ENCODE peak calls at places on chromosomes 4 and X, in four cellular contexts. P is EH, R is AG10803, D is amygdala. I is an unnamed sample.
A peak's percentile ranks its signal among the peaks of the same experiment; 100 is the strongest.

GRCh38 chr4:24794916-24795665 is at the start of gene SOD3:
- DNase-seq in D (peak; percentile 28), R (peak; percentile 92), P (peak; percentile 98), I (peak; percentile 32)

GRCh38 chrX:111123606-111124179 is 27.7 kb downstream of the PAK3 start:
- DNase-seq in D (no peak), P (no peak), R (no peak), I (no peak)

GRCh38 chrX:6460893-6461490 is 73.9 kb downstream of the VCX3A start:
- DNase-seq in P (no peak), D (no peak), R (no peak), I (no peak)

GRCh38 chr4:73922766-73923630 is 53.8 kb downstream of the CXCL1 start:
- DNase-seq in R (peak; percentile 58), P (peak; percentile 54), D (no peak), I (no peak)

GRCh38 chr4:11908205-11908604 is 479.5 kb upstream of the HS3ST1 start:
- DNase-seq in D (no peak), R (no peak), P (no peak), I (no peak)

GRCh38 chrX:137858106-137858505 is 292.2 kb downstream of the ZIC3 start:
- DNase-seq in R (no peak), D (no peak), P (no peak), I (no peak)

GRCh38 chr4:17168571-17168970 is 270.1 kb upstream of the LDB2 start:
- DNase-seq in P (peak; percentile 82), D (no peak), R (peak; percentile 62), I (no peak)

GRCh38 chrX:22366166-22366702 is 93.5 kb downstream of the CBLL2 start:
- DNase-seq in R (peak; percentile 34), D (no peak), P (peak; percentile 35), I (no peak)

GRCh38 chr4:176778491-176778890 is 14.2 kb downstream of the VEGFC start:
- DNase-seq in P (peak; percentile 81), D (no peak), R (peak; percentile 76), I (no peak)

GRCh38 chr4:78566834-78567501 is 15.4 kb downstream of the ANXA3 start:
- DNase-seq in P (no peak), R (no peak), D (no peak), I (no peak)

GRCh38 chrX:66074920-66075879 is 35.3 kb upstream of the VSIG4 start:
- DNase-seq in R (no peak), D (peak; percentile 1), P (peak; percentile 2), I (no peak)

GRCh38 chr4:160510925-160511324 is 1408.0 kb downstream of the RAPGEF2 start:
- DNase-seq in R (no peak), P (no peak), D (no peak), I (no peak)

GRCh38 chr4:9691221-9692065 is 90.0 kb upstream of the DRD5 start:
- DNase-seq in R (peak; percentile 80), D (peak; percentile 98), P (peak; percentile 79), I (peak; percentile 88)

GRCh38 chrX:115958687-115959359 is 211.7 kb upstream of the AGTR2 start:
- DNase-seq in R (no peak), D (no peak), P (no peak), I (no peak)

GRCh38 chrX:28303486-28303885 is 283.8 kb upstream of the IL1RAPL1 start:
- DNase-seq in R (no peak), D (no peak), P (no peak), I (no peak)

GRCh38 chr4:70061980-70062379 is 11.7 kb downstream of the HTN1 start:
- DNase-seq in R (no peak), D (no peak), P (no peak), I (no peak)

GRCh38 chrX:25016938-25017598 is 1.3 kb upstream of the ARX start:
- DNase-seq in R (no peak), D (no peak), P (no peak), I (no peak)

GRCh38 chrX:80014141-80014940 is at the start of gene TBX22:
- DNase-seq in D (no peak), R (no peak), P (no peak), I (no peak)

GRCh38 chr4:6205973-6206372 is 5.6 kb upstream of the JAKMIP1 start:
- DNase-seq in P (no peak), D (no peak), R (no peak), I (no peak)

GRCh38 chr4:151402150-151402865 is 6.7 kb upstream of the FHIP1A start:
- DNase-seq in P (no peak), R (no peak), D (no peak), I (no peak)

GRCh38 chrX:283115-283845 is 2.1 kb downstream of the PLCXD1 start:
- DNase-seq in P (peak; percentile 87), R (peak; percentile 78), D (no peak), I (no peak)

GRCh38 chr4:98661356-98662054 is 3.1 kb upstream of the TSPAN5 start:
- DNase-seq in P (no peak), D (no peak), R (no peak), I (no peak)

GRCh38 chr4:66704243-66704642 is 841.1 kb downstream of the CENPC start:
- DNase-seq in P (no peak), R (no peak), D (no peak), I (no peak)

GRCh38 chrX:118727686-118728339 is 407 bp downstream of the IL13RA1 start:
- DNase-seq in R (peak; percentile 34), P (peak; percentile 57), D (peak; percentile 1), I (no peak)

GRCh38 chr4:74764119-74764518 is 30.2 kb downstream of the BTC start:
- DNase-seq in P (no peak), R (no peak), D (no peak), I (no peak)

GRCh38 chr4:95087657-95088455 is 330.1 kb downstream of the BMPR1B start:
- DNase-seq in R (no peak), D (no peak), P (no peak), I (no peak)

GRCh38 chr4:110754726-110755125 is 131.8 kb upstream of the PITX2 start:
- DNase-seq in P (no peak), D (no peak), R (peak; percentile 29), I (no peak)

GRCh38 chr4:149512489-149512888 is 303.2 kb downstream of the IQCM start:
- DNase-seq in P (no peak), R (peak; percentile 12), D (no peak), I (no peak)

GRCh38 chr4:82851902-82852750 is 38.8 kb downstream of the SEC31A start:
- DNase-seq in D (no peak), R (peak; percentile 29), P (peak; percentile 44), I (no peak)

GRCh38 chr4:3389186-3389878 is 52.4 kb upstream of the HGFAC start:
- DNase-seq in D (no peak), R (no peak), P (no peak), I (no peak)

GRCh38 chrX:9538544-9539045 is 73.7 kb downstream of the TBL1X start:
- DNase-seq in D (no peak), P (no peak), R (no peak), I (no peak)

GRCh38 chr4:80125252-80126177 is 52.5 kb upstream of the ANTXR2 start:
- DNase-seq in P (peak; percentile 42), R (peak; percentile 49), D (no peak), I (no peak)